ENCODE peak calls at places on chromosomes 2 and 18, in seven cellular contexts. S is adrenal gland, E is tibial nerve, F is MM.1S, G is stomach, W is fibroblast of pulmonary artery, R is right atrium auricular region. Q is an unnamed sample.

GRCh38 chr2:30349691-30350090 is 97.4 kb upstream of the LCLAT1 start:
- DNase-seq in G (no peak), S (no peak), W (no peak), E (no peak), R (no peak), F (no peak), Q (no peak)

GRCh38 chr2:160427629-160428424 is 65.8 kb downstream of the RBMS1 start:
- DNase-seq in W (peak), F (peak), R (no peak), G (no peak), E (no peak), S (no peak), Q (no peak)

GRCh38 chr18:55425698-55426097 is 162.3 kb downstream of the TCF4 start:
- DNase-seq in R (no peak), S (no peak), F (no peak), G (no peak), E (no peak), W (no peak), Q (no peak)

GRCh38 chr2:182416861-182417260 is 10.0 kb downstream of the PDE1A start:
- DNase-seq in W (no peak), R (no peak), F (no peak), S (no peak), E (no peak), G (no peak), Q (no peak)

GRCh38 chr18:58721586-58722160 is 50.4 kb downstream of the MALT1 start:
- DNase-seq in G (no peak), W (no peak), F (no peak), S (no peak), R (no peak), E (no peak), Q (no peak)

GRCh38 chr2:37156071-37156856 is 516 bp downstream of the EIF2AK2 start:
- DNase-seq in R (peak), W (peak), E (peak), S (peak), F (peak), G (peak), Q (no peak)

GRCh38 chr2:213281156-213281555 is 3.1 kb upstream of the SPAG16 start:
- DNase-seq in R (no peak), S (no peak), W (peak), G (no peak), F (no peak), E (no peak), Q (no peak)

GRCh38 chr2:211455225-211455841 is 898.9 kb downstream of the CPS1 start:
- DNase-seq in W (peak), F (peak), S (peak), E (no peak), G (peak), R (peak), Q (no peak)

GRCh38 chr2:168246483-168247340 is 683 bp downstream of the STK39 start:
- DNase-seq in F (peak), G (peak), S (peak), E (peak), W (peak), R (peak), Q (peak)

GRCh38 chr18:39624934-39625333 is 2059.3 kb upstream of the CELF4 start:
- DNase-seq in R (no peak), F (no peak), S (no peak), E (no peak), W (peak), G (no peak), Q (no peak)

GRCh38 chr2:10079931-10080535 is at the start of gene CYS1:
- DNase-seq in W (no peak), S (no peak), R (no peak), F (no peak), G (no peak), E (no peak), Q (no peak)

GRCh38 chr2:187617120-187617519 is 62.9 kb upstream of the TFPI start:
- DNase-seq in G (no peak), S (no peak), F (no peak), W (no peak), R (no peak), E (no peak), Q (no peak)

GRCh38 chr18:3652380-3653262 is 202.6 kb downstream of the TGIF1 start:
- DNase-seq in F (no peak), E (no peak), R (peak), S (peak), W (peak), G (peak), Q (no peak)

GRCh38 chr2:84817239-84817655 is 63.6 kb downstream of the TRABD2A start:
- DNase-seq in W (no peak), S (no peak), F (peak), R (no peak), G (no peak), E (no peak), Q (no peak)

GRCh38 chr2:86417961-86418360 is 23.2 kb upstream of the KDM3A start:
- DNase-seq in G (no peak), E (no peak), F (no peak), W (peak), S (no peak), R (no peak), Q (no peak)

GRCh38 chr2:211033765-211034164 is 477.4 kb downstream of the CPS1 start:
- DNase-seq in G (no peak), E (no peak), R (no peak), W (peak), S (no peak), F (peak), Q (no peak)

DNA sequence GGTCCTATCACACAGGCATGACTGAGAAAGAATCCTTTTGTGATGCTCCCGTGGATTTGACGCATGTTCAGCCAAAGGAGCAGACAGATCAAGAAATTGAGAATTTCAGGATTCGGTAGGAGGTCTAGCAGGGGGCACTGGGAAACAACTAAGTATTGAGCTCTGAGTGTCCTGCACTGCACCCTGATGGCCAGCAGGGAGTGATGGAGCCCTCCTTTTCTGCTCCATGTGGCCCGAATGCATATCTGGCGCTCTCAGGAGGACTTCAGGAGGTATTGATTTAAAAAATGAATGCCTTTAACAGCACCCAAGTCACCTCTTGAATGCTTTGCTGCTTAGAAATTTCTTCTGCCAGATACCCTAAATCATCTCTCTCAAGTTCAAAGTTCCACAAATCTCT is 58.0 kb downstream of the ZNF519 start:
- DNase-seq in S (no peak), F (no peak), R (no peak), G (no peak), W (no peak), E (no peak), Q (no peak)
- TF ChIP-seq CTCF in S (no peak), F (no peak), R (no peak), G (no peak), W (no peak), E (no peak), Q (peak)

GRCh38 chr2:230865766-230866703 is 1.3 kb downstream of the ITM2C start:
- DNase-seq in E (no peak), S (no peak), R (no peak), F (peak), G (peak), W (peak), Q (no peak)
- TF ChIP-seq CTCF in E (no peak), S (no peak), R (peak), F (peak), G (no peak), W (peak), Q (no peak)

GRCh38 chr18:36107477-36107876 is 21.7 kb downstream of the SLC39A6 start:
- DNase-seq in F (no peak), W (no peak), G (no peak), S (no peak), R (no peak), E (no peak), Q (no peak)

GRCh38 chr18:36104749-36105148 is 24.4 kb downstream of the SLC39A6 start:
- DNase-seq in G (no peak), R (no peak), S (no peak), E (no peak), W (no peak), F (no peak), Q (no peak)

GRCh38 chr18:36109737-36110136 is 19.4 kb downstream of the SLC39A6 start:
- DNase-seq in W (no peak), E (no peak), G (no peak), F (no peak), R (no peak), S (no peak), Q (no peak)

GRCh38 chr18:36112302-36112701 is 16.8 kb downstream of the SLC39A6 start:
- DNase-seq in E (no peak), R (no peak), G (no peak), W (no peak), F (no peak), S (no peak), Q (no peak)

GRCh38 chr18:36108601-36109000 is 20.5 kb downstream of the SLC39A6 start:
- DNase-seq in G (no peak), E (no peak), F (no peak), R (no peak), W (no peak), S (no peak), Q (no peak)
- TF ChIP-seq CTCF in G (no peak), E (no peak), F (no peak), R (no peak), W (no peak), S (no peak), Q (no peak)

DNA sequence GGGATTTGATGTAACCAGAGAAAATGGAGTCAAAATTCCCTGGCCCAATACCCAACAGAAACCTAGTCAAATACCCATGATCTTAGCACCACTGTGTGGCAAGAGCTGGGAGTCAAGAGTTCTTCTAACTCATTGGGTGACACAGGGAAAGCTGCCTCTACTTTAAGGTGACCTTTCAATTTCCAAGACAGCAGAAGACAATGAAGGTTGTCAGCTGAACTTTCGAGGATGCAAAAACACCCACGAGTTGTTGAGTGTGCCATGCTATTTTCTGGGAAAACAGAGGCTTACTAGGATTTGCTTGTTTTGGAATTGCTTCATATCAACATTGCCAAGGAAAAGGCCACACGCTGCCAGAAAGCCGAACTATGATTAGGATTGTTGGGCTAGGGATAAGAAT is 61.6 kb upstream of the CYRIA start:
- DNase-seq in G (peak), W (peak), R (peak), E (no peak), F (no peak), S (peak), Q (no peak)
- TF ChIP-seq CTCF in G (no peak), W (peak), R (peak), E (no peak), F (no peak), S (no peak), Q (peak)

GRCh38 chr2:133532919-133533318 is 35.3 kb downstream of the NCKAP5 start:
- DNase-seq in R (no peak), E (no peak), F (no peak), G (no peak), S (no peak), W (peak), Q (no peak)
- TF ChIP-seq CTCF in R (no peak), E (no peak), F (no peak), G (no peak), S (no peak), W (no peak), Q (no peak)

GRCh38 chr2:205771063-205771462 is 88.8 kb downstream of the NRP2 start:
- DNase-seq in W (peak), G (peak), E (no peak), S (no peak), R (no peak), F (no peak), Q (no peak)

GRCh38 chr2:205770557-205770956 is 88.3 kb downstream of the NRP2 start:
- DNase-seq in G (no peak), F (no peak), W (no peak), S (no peak), R (no peak), E (no peak), Q (no peak)

GRCh38 chr2:205769879-205770278 is 87.6 kb downstream of the NRP2 start:
- DNase-seq in E (no peak), S (no peak), R (no peak), W (no peak), G (peak), F (peak), Q (no peak)

GRCh38 chr2:205772983-205773382 is 90.7 kb downstream of the NRP2 start:
- DNase-seq in G (peak), R (no peak), F (no peak), W (no peak), E (no peak), S (no peak), Q (no peak)

GRCh38 chr2:205771666-205772065 is 89.4 kb downstream of the NRP2 start:
- DNase-seq in F (no peak), G (no peak), S (no peak), E (no peak), W (no peak), R (no peak), Q (no peak)
- TF ChIP-seq CTCF in F (no peak), G (no peak), S (no peak), E (no peak), W (no peak), R (no peak), Q (no peak)

Q was measured in upper lobe of right lung.